ENCODE peak calls at places on chromosome 19, in eight cellular contexts. N is transverse colon, C is colonic mucosa, B is uterus, L is tibial artery, H is PC-3, T is kidney epithelial cell, P is cardiac muscle cell. S is an unnamed sample.

GRCh38 chr19:1082165-1082927 is 12.8 kb downstream of the POLR2E start:
- DNase-seq in P (no peak), B (no peak), N (peak; percentile 96), L (no peak), H (peak; percentile 70), T (no peak), C (peak; percentile 96), S (peak; percentile 91)

GRCh38 chr19:36973021-36973843 is 57.1 kb downstream of the ZNF568 start:
- DNase-seq in P (peak; percentile 87), N (peak; percentile 80), C (peak; percentile 92), B (peak; percentile 79), H (no peak), T (peak; percentile 38), L (peak; percentile 91), S (no peak)

GRCh38 chr19:47540748-47541147 is 25.9 kb upstream of the NAPA start:
- DNase-seq in H (peak; percentile 14), N (no peak), P (peak; percentile 65), T (no peak), B (no peak), C (no peak), L (no peak), S (no peak)

GRCh38 chr19:3055741-3056453 is 6.4 kb downstream of the TLE5 start:
- DNase-seq in C (peak; percentile 91), P (no peak), H (peak; percentile 81), L (no peak), B (peak; percentile 41), N (peak; percentile 79), T (no peak), S (peak; percentile 93)

GRCh38 chr19:1183543-1184172 is 9.6 kb upstream of the SBNO2 start:
- DNase-seq in B (no peak), P (no peak), N (peak; percentile 62), H (peak; percentile 92), C (peak; percentile 69), L (no peak), T (peak; percentile 67), S (peak; percentile 90)

GRCh38 chr19:36837525-36837901 is 674 bp downstream of the ZNF790 start:
- DNase-seq in N (no peak), B (no peak), C (no peak), H (no peak), L (no peak), P (no peak), T (no peak), S (no peak)

GRCh38 chr19:1151037-1151716 is 22.9 kb downstream of the SBNO2 start:
- DNase-seq in P (no peak), L (no peak), T (no peak), C (no peak), H (no peak), B (no peak), N (no peak), S (no peak)

GRCh38 chr19:33456076-33456844 is 65.3 kb downstream of the PEPD start:
- DNase-seq in N (no peak), B (no peak), H (no peak), C (no peak), L (peak; percentile 55), T (no peak), P (no peak), S (no peak)

GRCh38 chr19:1172353-1173159 is 1.5 kb downstream of the SBNO2 start:
- DNase-seq in P (peak; percentile 76), B (peak; percentile 53), H (peak; percentile 58), N (peak; percentile 76), C (peak; percentile 80), L (peak; percentile 86), T (no peak), S (peak; percentile 83)

GRCh38 chr19:12757544-12758274 is 6.1 kb downstream of the BEST2 start:
- DNase-seq in B (peak; percentile 73), P (peak; percentile 86), C (peak; percentile 67), T (no peak), N (peak; percentile 80), L (peak; percentile 80), H (peak; percentile 90), S (peak; percentile 72)

GRCh38 chr19:45450042-45450380 is 17.8 kb upstream of the FOSB start:
- DNase-seq in T (no peak), H (no peak), B (no peak), L (no peak), N (no peak), P (no peak), C (peak; percentile 27), S (no peak)

GRCh38 chr19:29325241-29325975 is 112.5 kb upstream of the UQCRFS1 start:
- DNase-seq in C (no peak), H (no peak), B (no peak), L (no peak), T (no peak), N (no peak), P (no peak), S (no peak)

GRCh38 chr19:28940751-28941500 is 272.0 kb downstream of the UQCRFS1 start:
- DNase-seq in H (no peak), L (no peak), P (peak; percentile 80), T (no peak), N (no peak), C (no peak), B (no peak), S (no peak)

GRCh38 chr19:10299545-10300458 is 9.8 kb downstream of the ZGLP1 start:
- DNase-seq in H (no peak), N (no peak), P (no peak), L (no peak), C (no peak), T (no peak), B (no peak), S (no peak)

GRCh38 chr19:34534206-34534605 is 52.6 kb downstream of the WTIP start:
- DNase-seq in L (no peak), T (no peak), N (no peak), P (no peak), B (no peak), H (no peak), C (no peak), S (no peak)

GRCh38 chr19:53328967-53329366 is 4.6 kb upstream of the ZNF845 start:
- DNase-seq in L (peak; percentile 73), P (peak; percentile 41), N (peak; percentile 17), C (no peak), H (no peak), B (peak; percentile 70), T (no peak), S (no peak)

GRCh38 chr19:1884719-1885334 is 469 bp downstream of the ABHD17A start:
- DNase-seq in C (no peak), H (no peak), L (peak; percentile 70), P (no peak), N (no peak), T (no peak), B (no peak), S (no peak)

GRCh38 chr19:56836059-56836458 is 4.5 kb downstream of the PEG3 start:
- DNase-seq in P (no peak), L (no peak), T (no peak), N (no peak), H (no peak), B (no peak), C (no peak), S (no peak)

GRCh38 chr19:13962738-13963602 is 10.7 kb downstream of the DCAF15 start:
- DNase-seq in T (no peak), H (no peak), L (no peak), C (no peak), N (no peak), B (peak; percentile 76), P (peak; percentile 73), S (no peak)

GRCh38 chr19:54430306-54431254 is 15.3 kb downstream of the TTYH1 start:
- DNase-seq in T (no peak), N (peak; percentile 37), H (peak; percentile 74), L (no peak), C (no peak), B (no peak), P (peak; percentile 51), S (peak; percentile 34)

GRCh38 chr19:14519860-14520407 is 1.7 kb upstream of the DNAJB1 start:
- DNase-seq in T (peak; percentile 95), N (no peak), B (no peak), L (no peak), C (peak; percentile 53), H (peak; percentile 98), P (peak; percentile 70), S (no peak)

GRCh38 chr19:3725121-3725520 is 16.9 kb downstream of the TJP3 start:
- DNase-seq in H (no peak), B (no peak), L (no peak), P (no peak), N (no peak), C (no peak), T (no peak), S (no peak)

GRCh38 chr19:22532388-22533310 is 101.5 kb upstream of the ZNF492 start:
- DNase-seq in T (no peak), P (peak; percentile 24), L (peak; percentile 83), H (no peak), B (peak; percentile 94), N (peak; percentile 65), C (peak; percentile 32), S (no peak)

GRCh38 chr19:2546128-2547032 is 70.5 kb downstream of the GADD45B start:
- DNase-seq in P (peak; percentile 54), H (no peak), T (no peak), C (peak; percentile 59), L (peak; percentile 98), N (peak; percentile 64), B (peak; percentile 60), S (no peak)

GRCh38 chr19:35940078-35940775 is 4.1 kb downstream of the LRFN3 start:
- DNase-seq in L (no peak), C (no peak), P (no peak), B (no peak), T (no peak), N (no peak), H (no peak), S (no peak)

GRCh38 chr19:47860602-47861297 is 1.7 kb downstream of the TPRX2 start:
- DNase-seq in T (no peak), B (no peak), H (no peak), N (no peak), C (no peak), L (no peak), P (no peak), S (no peak)

GRCh38 chr19:43638991-43639494 is 607 bp downstream of the CADM4 start:
- DNase-seq in H (no peak), C (no peak), N (no peak), L (no peak), B (no peak), P (no peak), T (no peak), S (no peak)

GRCh38 chr19:50478901-50479715 is 2.5 kb upstream of the GARIN5A start:
- DNase-seq in T (no peak), N (no peak), H (peak; percentile 38), P (peak; percentile 49), C (no peak), B (no peak), L (no peak), S (no peak)
- TF ChIP-seq CTCF in T (peak; percentile 61), N (peak; percentile 20), H (peak; percentile 80), P (peak; percentile 60), C (no peak), B (no peak), L (no peak), S (no peak)

GRCh38 chr19:49333426-49334288 is 1.5 kb upstream of the CD37 start:
- DNase-seq in B (no peak), T (no peak), H (no peak), N (peak; percentile 68), L (peak; percentile 64), P (peak; percentile 31), C (peak; percentile 36), S (peak; percentile 22)
- TF ChIP-seq CTCF in B (no peak), T (no peak), H (no peak), N (no peak), L (no peak), P (no peak), C (no peak), S (no peak)

GRCh38 chr19:6802336-6803035 is 30.0 kb downstream of the VAV1 start:
- DNase-seq in H (peak; percentile 24), N (peak; percentile 60), C (peak; percentile 42), P (peak; percentile 23), L (peak; percentile 71), B (no peak), T (no peak), S (peak; percentile 38)
- TF ChIP-seq CTCF in H (no peak), N (no peak), C (no peak), P (no peak), L (no peak), B (no peak), T (no peak), S (no peak)

GRCh38 chr19:42494321-42494720 is 34.0 kb downstream of the CEACAM1 start:
- DNase-seq in P (no peak), L (no peak), B (no peak), C (no peak), H (no peak), N (no peak), T (no peak), S (no peak)
- TF ChIP-seq CTCF in P (no peak), L (no peak), B (no peak), C (no peak), H (no peak), N (no peak), T (no peak), S (no peak)